ENCODE peak calls at places on chromosomes 16 and 17, in five cellular contexts. One of them, this sample, is unnamed.

GRCh38 chr16:71440669-71441347 is 1.0 kb downstream of the TLE7 start:
- DNase-seq in mammary epithelial cell: no peak
- DNase-seq in fibroblast of lung: no peak
- DNase-seq in H9: peak
- DNase-seq in PC-3: peak
- DNase-seq in this sample: no peak

GRCh38 chr16:66159987-66160386 is 206.5 kb upstream of the CDH5 start:
- DNase-seq in mammary epithelial cell: no peak
- DNase-seq in fibroblast of lung: peak
- DNase-seq in H9: no peak
- DNase-seq in PC-3: peak
- DNase-seq in this sample: no peak

GRCh38 chr16:77732241-77732946 is 10.1 kb downstream of the NUDT7 start:
- DNase-seq in mammary epithelial cell: peak
- DNase-seq in fibroblast of lung: peak
- DNase-seq in H9: no peak
- DNase-seq in PC-3: no peak
- DNase-seq in this sample: no peak

GRCh38 chr16:84175351-84176081 is 11.3 kb downstream of the TAF1C start:
- DNase-seq in mammary epithelial cell: peak
- DNase-seq in fibroblast of lung: peak
- DNase-seq in H9: peak
- DNase-seq in PC-3: peak
- DNase-seq in this sample: peak

GRCh38 chr17:74749262-74750038 is 1.0 kb downstream of the NHERF1 start:
- DNase-seq in mammary epithelial cell: no peak
- DNase-seq in fibroblast of lung: peak
- DNase-seq in H9: no peak
- DNase-seq in PC-3: peak
- DNase-seq in this sample: no peak

GRCh38 chr17:32015245-32016013 is 8.2 kb downstream of the LRRC37B start:
- DNase-seq in mammary epithelial cell: no peak
- DNase-seq in fibroblast of lung: peak
- DNase-seq in H9: no peak
- DNase-seq in PC-3: peak
- DNase-seq in this sample: no peak

GRCh38 chr17:28944862-28945741 is 6.2 kb downstream of the PHF12 start:
- DNase-seq in mammary epithelial cell: peak
- DNase-seq in fibroblast of lung: peak
- DNase-seq in H9: no peak
- DNase-seq in PC-3: peak
- DNase-seq in this sample: no peak

GRCh38 chr17:81994593-81995462 is 17.4 kb downstream of the ASPSCR1 start:
- DNase-seq in mammary epithelial cell: no peak
- DNase-seq in fibroblast of lung: no peak
- DNase-seq in H9: no peak
- DNase-seq in PC-3: no peak
- DNase-seq in this sample: no peak

GRCh38 chr17:48627625-48628510 is 1.7 kb upstream of the HOXB9 start:
- DNase-seq in mammary epithelial cell: no peak
- DNase-seq in fibroblast of lung: no peak
- DNase-seq in H9: peak
- DNase-seq in PC-3: no peak
- DNase-seq in this sample: no peak

GRCh38 chr17:68768804-68769203 is 167.6 kb upstream of the FAM20A start:
- DNase-seq in mammary epithelial cell: no peak
- DNase-seq in fibroblast of lung: no peak
- DNase-seq in H9: no peak
- DNase-seq in PC-3: no peak
- DNase-seq in this sample: no peak
- H3K9ac ChIP-seq in mammary epithelial cell: no peak
- H3K9ac ChIP-seq in fibroblast of lung: no peak
- H3K9ac ChIP-seq in H9: no peak
- H3K9ac ChIP-seq in PC-3: no peak
- H3K9ac ChIP-seq in this sample: no peak

DNA sequence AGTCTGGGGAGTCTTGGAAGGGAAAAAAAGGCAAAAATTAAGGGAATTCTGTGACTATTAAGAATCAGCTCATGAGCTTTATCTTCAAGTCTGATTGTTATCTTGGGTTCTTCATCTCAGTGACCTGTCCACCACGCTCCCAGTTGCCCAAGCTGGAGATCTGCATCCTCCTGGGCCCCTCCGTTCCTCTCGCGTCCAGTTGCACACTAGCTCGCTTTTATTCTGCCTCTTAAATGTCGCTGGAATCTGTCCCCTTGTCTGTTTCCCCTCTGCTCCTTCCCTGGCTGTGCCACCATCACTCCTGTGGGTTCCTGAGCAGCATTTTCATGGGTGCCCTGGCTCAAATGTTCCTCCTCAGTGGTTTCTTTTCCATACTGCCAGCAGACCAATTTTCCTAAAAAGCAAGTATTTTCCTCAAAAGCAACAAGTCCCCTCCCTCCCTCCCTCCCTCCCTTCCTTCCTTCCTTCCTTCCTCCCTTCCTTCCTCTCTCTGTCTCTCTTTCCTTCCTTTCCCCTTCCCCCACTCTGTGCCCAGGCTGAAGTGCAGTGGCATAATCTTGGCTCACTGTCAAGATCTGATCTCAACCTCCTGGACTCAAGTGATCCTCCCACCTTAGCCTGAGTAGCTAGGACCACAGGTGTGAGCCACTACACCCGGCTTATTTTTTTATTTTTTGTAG is 1.4 kb downstream of the ENDOV start:
- DNase-seq in mammary epithelial cell: no peak
- DNase-seq in fibroblast of lung: no peak
- DNase-seq in H9: no peak
- DNase-seq in PC-3: no peak
- DNase-seq in this sample: no peak
- H3K9ac ChIP-seq in mammary epithelial cell: no peak
- H3K9ac ChIP-seq in fibroblast of lung: no peak
- H3K9ac ChIP-seq in H9: no peak
- H3K9ac ChIP-seq in PC-3: peak
- H3K9ac ChIP-seq in this sample: no peak

GRCh38 chr17:41098476-41098875 is 534 bp upstream of the KRTAP4-8 start:
- DNase-seq in mammary epithelial cell: peak
- DNase-seq in fibroblast of lung: peak
- DNase-seq in H9: no peak
- DNase-seq in PC-3: peak
- DNase-seq in this sample: no peak

GRCh38 chr17:41103896-41104295 is 1.3 kb upstream of the KRTAP4-9 start:
- DNase-seq in mammary epithelial cell: no peak
- DNase-seq in fibroblast of lung: peak
- DNase-seq in H9: no peak
- DNase-seq in PC-3: peak
- DNase-seq in this sample: no peak

GRCh38 chr17:41101586-41102259 is at the start of gene KRTAP4-16:
- DNase-seq in mammary epithelial cell: no peak
- DNase-seq in fibroblast of lung: no peak
- DNase-seq in H9: peak
- DNase-seq in PC-3: peak
- DNase-seq in this sample: no peak

GRCh38 chr17:41098042-41098441 is at the start of gene KRTAP4-8:
- DNase-seq in mammary epithelial cell: no peak
- DNase-seq in fibroblast of lung: no peak
- DNase-seq in H9: no peak
- DNase-seq in PC-3: no peak
- DNase-seq in this sample: no peak

DNA sequence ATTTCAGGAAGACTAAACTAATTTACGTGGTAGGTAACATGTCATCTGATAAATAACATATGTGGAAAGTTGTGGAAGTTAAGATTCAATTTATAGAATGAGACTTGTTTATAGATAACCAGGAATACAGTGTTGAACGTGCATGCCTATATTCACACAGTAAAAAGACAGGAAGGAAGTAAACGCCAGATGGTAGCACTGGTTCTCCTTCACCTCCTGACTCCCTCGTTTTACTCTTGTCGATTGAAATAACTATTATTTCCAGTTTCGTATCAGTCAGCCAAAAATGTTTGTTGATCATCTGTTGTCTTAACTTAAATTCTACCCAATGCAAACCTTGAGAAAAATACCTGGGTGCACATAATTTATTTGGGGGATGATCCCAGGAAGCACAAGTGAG is 1.9 kb downstream of the KRTAP4-16 start:
- DNase-seq in mammary epithelial cell: no peak
- DNase-seq in fibroblast of lung: no peak
- DNase-seq in H9: no peak
- DNase-seq in PC-3: no peak
- DNase-seq in this sample: no peak
- H3K9ac ChIP-seq in mammary epithelial cell: no peak
- H3K9ac ChIP-seq in fibroblast of lung: no peak
- H3K9ac ChIP-seq in H9: no peak
- H3K9ac ChIP-seq in PC-3: no peak
- H3K9ac ChIP-seq in this sample: no peak

GRCh38 chr16:46689492-46690280 is at the start of gene ORC6:
- DNase-seq in mammary epithelial cell: peak
- DNase-seq in fibroblast of lung: peak
- DNase-seq in H9: peak
- DNase-seq in PC-3: peak
- DNase-seq in this sample: peak
- H3K9ac ChIP-seq in mammary epithelial cell: peak
- H3K9ac ChIP-seq in fibroblast of lung: peak
- H3K9ac ChIP-seq in H9: peak
- H3K9ac ChIP-seq in PC-3: peak
- H3K9ac ChIP-seq in this sample: peak

DNA sequence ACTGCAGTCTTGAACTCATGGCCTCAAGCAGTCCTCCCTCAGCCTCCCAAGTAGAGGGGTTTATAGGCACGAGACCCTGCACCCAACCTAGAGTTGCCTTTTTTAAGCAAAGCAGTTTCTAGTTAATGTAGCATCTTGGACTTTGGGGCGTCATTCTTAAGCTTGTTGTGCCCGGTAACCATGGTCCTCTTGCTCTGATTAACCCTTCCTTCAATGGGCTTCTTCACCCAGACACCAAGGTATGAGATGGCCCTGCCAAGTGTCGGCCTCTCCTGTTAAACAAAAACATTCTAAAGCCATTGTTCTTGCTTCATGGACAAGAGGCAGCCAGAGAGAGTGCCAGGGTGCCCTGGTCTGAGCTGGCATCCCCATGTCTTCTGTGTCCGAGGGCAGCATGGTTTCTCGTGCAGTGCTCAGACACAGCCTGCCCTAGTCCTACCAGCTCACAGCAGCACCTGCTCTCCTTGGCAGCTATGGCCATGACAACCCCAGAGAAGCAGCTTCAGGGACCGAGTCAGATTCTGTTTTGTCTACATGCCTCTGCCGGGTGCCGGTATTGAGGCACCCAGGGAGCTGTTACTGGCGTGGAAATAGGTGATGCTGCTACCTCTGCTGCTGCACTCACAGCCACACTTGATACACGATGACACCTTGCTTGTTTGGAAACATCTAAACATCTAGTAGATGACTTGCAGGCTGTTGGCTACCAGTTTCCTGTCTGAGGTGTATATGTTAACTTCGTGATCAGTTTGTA is 3.3 kb downstream of the RPL13 start:
- DNase-seq in mammary epithelial cell: no peak
- DNase-seq in fibroblast of lung: no peak
- DNase-seq in H9: no peak
- DNase-seq in PC-3: no peak
- DNase-seq in this sample: no peak
- H3K9ac ChIP-seq in mammary epithelial cell: no peak
- H3K9ac ChIP-seq in fibroblast of lung: no peak
- H3K9ac ChIP-seq in H9: no peak
- H3K9ac ChIP-seq in PC-3: no peak
- H3K9ac ChIP-seq in this sample: peak

GRCh38 chr17:8955560-8955959 is 9.9 kb downstream of the PIK3R5 start:
- DNase-seq in mammary epithelial cell: no peak
- DNase-seq in fibroblast of lung: no peak
- DNase-seq in H9: no peak
- DNase-seq in PC-3: no peak
- DNase-seq in this sample: no peak
- H3K9ac ChIP-seq in mammary epithelial cell: no peak
- H3K9ac ChIP-seq in fibroblast of lung: no peak
- H3K9ac ChIP-seq in H9: no peak
- H3K9ac ChIP-seq in PC-3: no peak
- H3K9ac ChIP-seq in this sample: no peak

This sample was measured in NT2/D1.